ENCODE peak calls at places on chromosomes 3 and 15, in five cellular contexts. V is germinal center, K is NCI-H510A, S is GM13976, M is NCI-H345. U is an unnamed sample.

GRCh38 chr3:177131927-177132636 is 65.2 kb downstream of the TBL1XR1 start:
- DNase-seq in V (no peak), K (no peak), S (no peak), M (peak; percentile 19), U (no peak)

GRCh38 chr3:129119365-129120100 is 2.1 kb downstream of the RAB43 start:
- DNase-seq in V (no peak), K (no peak), S (no peak), M (no peak), U (no peak)

GRCh38 chr3:48125026-48125704 is 63.1 kb downstream of the CDC25A start:
- DNase-seq in V (no peak), K (no peak), S (no peak), M (no peak), U (no peak)

GRCh38 chr3:147758786-147759185 is 349.6 kb downstream of the ZIC1 start:
- DNase-seq in V (no peak), K (no peak), S (no peak), M (no peak), U (no peak)

GRCh38 chr15:34262362-34262761 is 37.5 kb downstream of the EMC4 start:
- DNase-seq in V (no peak), K (no peak), S (no peak), M (no peak), U (no peak)

GRCh38 chr3:59052803-59053411 is 3.1 kb upstream of the CFAP20DC start:
- DNase-seq in V (peak; percentile 26), K (no peak), S (peak; percentile 26), M (peak; percentile 19), U (peak; percentile 4)

GRCh38 chr3:14847613-14848541 is 29.1 kb downstream of the FGD5 start:
- DNase-seq in V (peak; percentile 24), K (no peak), S (peak; percentile 52), M (no peak), U (no peak)

GRCh38 chr3:156477306-156477705 is 77.6 kb downstream of the SSR3 start:
- DNase-seq in V (no peak), K (no peak), S (no peak), M (no peak), U (no peak)

GRCh38 chr15:39400821-39401550 is 179.9 kb upstream of the THBS1 start:
- DNase-seq in V (no peak), K (no peak), S (no peak), M (no peak), U (no peak)

GRCh38 chr15:98943609-98944111 is 63.9 kb downstream of the PGPEP1L start:
- DNase-seq in V (no peak), K (no peak), S (no peak), M (no peak), U (no peak)

GRCh38 chr15:42154576-42155355 is 1.7 kb downstream of the PLA2G4F start:
- DNase-seq in V (no peak), K (no peak), S (no peak), M (no peak), U (no peak)

GRCh38 chr3:104596551-104596950 is 770.2 kb upstream of the ALCAM start:
- DNase-seq in V (peak; percentile 12), K (no peak), S (peak; percentile 18), M (peak; percentile 67), U (no peak)

GRCh38 chr3:13265507-13265906 is 154.6 kb downstream of the NUP210 start:
- DNase-seq in V (no peak), K (no peak), S (no peak), M (no peak), U (no peak)

GRCh38 chr3:113110263-113110662 is 101.1 kb upstream of the BOC start:
- DNase-seq in V (no peak), K (no peak), S (no peak), M (no peak), U (no peak)